ENCODE peak calls at places on chromosomes 11 and 22, in ten cellular contexts. L is endodermal cell, Z is dorsolateral prefrontal cortex, Y is fibroblast of pulmonary artery, C is body of pancreas, G is GM12878, F is heart right ventricle, W is adrenal gland, N is foreskin fibroblast, A is osteocyte. V is an unnamed sample.
A peak's percentile ranks its signal among the peaks of the same experiment; 100 is the strongest.

GRCh38 chr22:24985824-24986214 is 33.3 kb downstream of the KIAA1671 start:
- DNase-seq in N (peak; percentile 42), W (peak; percentile 72), F (peak; percentile 75), C (no peak), A (no peak), L (no peak), G (no peak), Y (peak; percentile 98), Z (no peak), V (no peak)

GRCh38 chr11:36037031-36037430 is 93.2 kb downstream of the LDLRAD3 start:
- DNase-seq in N (no peak), F (peak; percentile 16), Y (peak; percentile 64), L (no peak), Z (no peak), A (no peak), G (no peak), C (peak; percentile 82), W (peak; percentile 36), V (peak; percentile 13)

GRCh38 chr11:72239296-72239848 is 4.6 kb downstream of the PHOX2A start:
- DNase-seq in W (peak; percentile 65), Y (peak; percentile 43), G (no peak), N (peak; percentile 40), C (no peak), F (peak; percentile 73), L (peak; percentile 82), Z (peak; percentile 41), A (no peak), V (no peak)

GRCh38 chr11:61654397-61654829 is 25.8 kb upstream of the DAGLA start:
- DNase-seq in A (no peak), N (no peak), G (no peak), W (peak; percentile 34), Y (peak; percentile 10), F (peak; percentile 76), L (no peak), Z (no peak), C (no peak), V (no peak)

GRCh38 chr22:23163665-23164064 is 16.6 kb upstream of the BCR start:
- DNase-seq in F (no peak), L (no peak), W (no peak), C (no peak), Y (no peak), N (no peak), Z (peak; percentile 82), A (no peak), G (no peak), V (no peak)

GRCh38 chr11:47915407-47916137 is 64.8 kb upstream of the PTPRJ start:
- DNase-seq in C (peak; percentile 40), Y (no peak), N (no peak), A (no peak), Z (no peak), W (no peak), L (no peak), F (peak; percentile 21), G (no peak), V (peak; percentile 36)

GRCh38 chr11:57646756-57647303 is 2.9 kb downstream of the YPEL4 start:
- DNase-seq in N (no peak), G (no peak), W (no peak), A (no peak), Y (no peak), L (peak; percentile 78), Z (no peak), F (no peak), C (no peak), V (no peak)

GRCh38 chr11:78149646-78150045 is 10.2 kb upstream of the ALG8 start:
- DNase-seq in F (no peak), W (no peak), C (no peak), L (no peak), Z (peak; percentile 54), Y (peak; percentile 77), A (no peak), N (peak; percentile 77), G (no peak), V (no peak)

GRCh38 chr11:46896719-46897406 is 21.5 kb downstream of the LRP4 start:
- DNase-seq in F (no peak), L (no peak), G (no peak), C (no peak), Z (no peak), A (no peak), Y (peak; percentile 61), W (no peak), N (peak; percentile 34), V (peak; percentile 22)

GRCh38 chr11:59187587-59187986 is 15.7 kb downstream of the DTX4 start:
- DNase-seq in Z (no peak), F (peak; percentile 43), W (no peak), C (no peak), N (no peak), Y (peak; percentile 60), L (no peak), G (no peak), A (no peak), V (no peak)

GRCh38 chr11:8766993-8767374 is 84.4 kb downstream of the RPL27A start:
- DNase-seq in C (no peak), Y (no peak), F (no peak), G (no peak), L (peak; percentile 48), A (no peak), W (peak; percentile 46), Z (no peak), N (no peak), V (no peak)

GRCh38 chr22:44486538-44486937 is 11.5 kb downstream of the RTL6 start:
- DNase-seq in C (no peak), Z (no peak), G (no peak), N (no peak), A (no peak), L (no peak), Y (no peak), W (peak; percentile 63), F (peak; percentile 16), V (peak; percentile 51)

GRCh38 chr11:71250512-71251158 is 1.7 kb downstream of the SHANK2 start:
- DNase-seq in A (no peak), Z (no peak), Y (no peak), L (peak; percentile 65), N (no peak), C (no peak), W (no peak), F (no peak), G (no peak), V (no peak)

GRCh38 chr11:100777118-100777517 is 90.0 kb downstream of the ARHGAP42 start:
- DNase-seq in N (no peak), Z (no peak), C (no peak), W (no peak), F (no peak), G (no peak), Y (no peak), L (no peak), A (no peak), V (peak; percentile 46)

GRCh38 chr22:38175206-38176118 is 6.2 kb downstream of the PLA2G6 start:
- DNase-seq in Y (no peak), C (no peak), Z (no peak), G (no peak), N (no peak), L (no peak), A (no peak), W (no peak), F (no peak), V (no peak)

GRCh38 chr11:102573851-102574250 is 43.3 kb upstream of the MMP7 start:
- DNase-seq in F (no peak), L (no peak), Z (no peak), Y (peak; percentile 41), N (peak; percentile 38), A (no peak), W (no peak), G (no peak), C (no peak), V (no peak)

GRCh38 chr11:72240461-72241289 is 3.3 kb downstream of the PHOX2A start:
- DNase-seq in G (no peak), A (no peak), W (peak; percentile 31), C (no peak), Z (no peak), L (peak; percentile 63), F (peak; percentile 12), Y (no peak), N (no peak), V (no peak)

GRCh38 chr22:19772673-19773469 is 12.3 kb downstream of the TBX1 start:
- DNase-seq in G (peak; percentile 61), Y (no peak), C (no peak), L (no peak), N (no peak), W (no peak), A (no peak), F (no peak), Z (no peak), V (no peak)
- TF ChIP-seq CTCF in G (peak; percentile 26), Y (no peak), C (no peak), L (no peak), N (no peak), W (no peak), A (no peak), F (peak; percentile 22), Z (no peak), V (no peak)

GRCh38 chr11:18722293-18722637 is 3.7 kb downstream of the IGSF22 start:
- DNase-seq in Y (no peak), A (no peak), W (no peak), F (no peak), C (no peak), Z (no peak), L (no peak), N (no peak), G (no peak), V (no peak)
- TF ChIP-seq CTCF in Y (no peak), A (no peak), W (no peak), F (no peak), C (peak; percentile 4), Z (no peak), L (no peak), N (no peak), G (no peak), V (peak; percentile 0)

GRCh38 chr11:131198161-131198560 is 172.3 kb upstream of the NTM start:
- DNase-seq in N (no peak), C (no peak), L (no peak), G (no peak), F (no peak), A (no peak), Z (no peak), W (no peak), Y (no peak), V (no peak)
- TF ChIP-seq CTCF in N (no peak), C (no peak), L (no peak), G (no peak), F (no peak), A (no peak), Z (no peak), W (no peak), Y (no peak), V (no peak)

GRCh38 chr22:41578114-41578513 is 11.5 kb downstream of the PMM1 start:
- DNase-seq in F (no peak), W (peak; percentile 40), L (no peak), Z (no peak), C (no peak), G (no peak), N (no peak), Y (no peak), A (no peak), V (no peak)

GRCh38 chr22:41574847-41575381 is 14.1 kb downstream of the CSDC2 start:
- DNase-seq in C (peak; percentile 41), G (no peak), W (peak; percentile 83), F (peak; percentile 79), L (no peak), Z (no peak), A (no peak), N (no peak), Y (no peak), V (no peak)

GRCh38 chr22:41575533-41575932 is 14.1 kb downstream of the PMM1 start:
- DNase-seq in A (no peak), N (no peak), F (no peak), Y (no peak), W (no peak), G (no peak), C (no peak), L (no peak), Z (no peak), V (no peak)

GRCh38 chr22:41578818-41579217 is 10.8 kb downstream of the PMM1 start:
- DNase-seq in N (no peak), L (no peak), Y (no peak), F (no peak), Z (no peak), W (peak; percentile 40), A (no peak), G (no peak), C (no peak), V (no peak)

GRCh38 chr22:41576877-41577276 is 12.8 kb downstream of the PMM1 start:
- DNase-seq in C (peak; percentile 57), F (no peak), L (peak; percentile 94), N (peak; percentile 48), A (no peak), Z (no peak), G (no peak), W (peak; percentile 71), Y (peak; percentile 45), V (peak; percentile 79)
- TF ChIP-seq CTCF in C (peak; percentile 35), F (peak; percentile 61), L (peak; percentile 89), N (peak; percentile 76), A (peak; percentile 60), Z (peak; percentile 38), G (peak; percentile 76), W (peak; percentile 84), Y (peak; percentile 60), V (peak; percentile 71)

V was measured in Calu3.